ENCODE peak calls at places on chromosomes 13 and 19, in five cellular contexts. One of them, this sample, is unnamed.

GRCh38 chr13:99367663-99368448 is 60.7 kb upstream of the GPR183 start:
- DNase-seq in K562: no peak
- DNase-seq in ovary: no peak
- DNase-seq in stomach: no peak
- DNase-seq in tibial nerve: no peak
- DNase-seq in this sample: no peak

GRCh38 chr19:4007836-4008539 is 452 bp downstream of the PIAS4 start:
- DNase-seq in tibial nerve: peak; percentile 40
- DNase-seq in K562: peak; percentile 75
- DNase-seq in ovary: peak; percentile 48
- DNase-seq in stomach: no peak
- DNase-seq in this sample: peak; percentile 68

GRCh38 chr13:99280166-99280565 is 22.0 kb upstream of the GPR18 start:
- DNase-seq in ovary: no peak
- DNase-seq in stomach: no peak
- DNase-seq in tibial nerve: no peak
- DNase-seq in K562: no peak
- DNase-seq in this sample: no peak

GRCh38 chr19:41998246-41999020 is 4.4 kb upstream of the ATP1A3 start:
- DNase-seq in stomach: peak; percentile 29
- DNase-seq in K562: peak; percentile 77
- DNase-seq in tibial nerve: no peak
- DNase-seq in ovary: no peak
- DNase-seq in this sample: peak; percentile 73

GRCh38 chr13:30486230-30487074 is 20.7 kb upstream of the HMGB1 start:
- DNase-seq in tibial nerve: no peak
- DNase-seq in stomach: peak; percentile 80
- DNase-seq in K562: no peak
- DNase-seq in ovary: no peak
- DNase-seq in this sample: no peak

GRCh38 chr19:4115818-4116385 is 8.0 kb downstream of the MAP2K2 start:
- DNase-seq in ovary: no peak
- DNase-seq in stomach: no peak
- DNase-seq in tibial nerve: no peak
- DNase-seq in K562: no peak
- DNase-seq in this sample: no peak

GRCh38 chr19:54162241-54162805 is 2.8 kb upstream of the LENG1 start:
- DNase-seq in stomach: peak; percentile 95
- DNase-seq in tibial nerve: peak; percentile 79
- DNase-seq in K562: peak; percentile 89
- DNase-seq in ovary: peak; percentile 91
- DNase-seq in this sample: peak; percentile 93

GRCh38 chr19:11091343-11092153 is 2.3 kb downstream of the LDLR start:
- DNase-seq in stomach: peak; percentile 67
- DNase-seq in K562: no peak
- DNase-seq in ovary: peak; percentile 80
- DNase-seq in tibial nerve: no peak
- DNase-seq in this sample: peak; percentile 64

GRCh38 chr13:43009506-43009905 is 13.9 kb upstream of the DNAJC15 start:
- DNase-seq in ovary: no peak
- DNase-seq in tibial nerve: no peak
- DNase-seq in stomach: no peak
- DNase-seq in K562: no peak
- DNase-seq in this sample: no peak

GRCh38 chr13:68927387-68928026 is 1180.1 kb upstream of the ATXN8OS start:
- DNase-seq in K562: no peak
- DNase-seq in tibial nerve: no peak
- DNase-seq in stomach: no peak
- DNase-seq in ovary: no peak
- DNase-seq in this sample: no peak

GRCh38 chr13:23987331-23987730 is 90.0 kb upstream of the C1QTNF9B start:
- DNase-seq in K562: no peak
- DNase-seq in ovary: no peak
- DNase-seq in tibial nerve: no peak
- DNase-seq in stomach: no peak
- DNase-seq in this sample: no peak

GRCh38 chr13:77500094-77500493 is 35.4 kb upstream of the SCEL start:
- DNase-seq in stomach: no peak
- DNase-seq in tibial nerve: no peak
- DNase-seq in ovary: no peak
- DNase-seq in K562: no peak
- DNase-seq in this sample: no peak

GRCh38 chr13:79709526-79709925 is 228.6 kb downstream of the NDFIP2 start:
- DNase-seq in K562: no peak
- DNase-seq in tibial nerve: no peak
- DNase-seq in ovary: no peak
- DNase-seq in stomach: no peak
- DNase-seq in this sample: no peak

GRCh38 chr19:53977991-53978731 is 13.3 kb upstream of the CACNG6 start:
- DNase-seq in tibial nerve: peak; percentile 25
- DNase-seq in ovary: no peak
- DNase-seq in stomach: no peak
- DNase-seq in K562: peak; percentile 44
- DNase-seq in this sample: peak; percentile 40

GRCh38 chr19:46155237-46155636 is 7.2 kb downstream of the IGFL2 start:
- DNase-seq in K562: no peak
- DNase-seq in ovary: no peak
- DNase-seq in tibial nerve: no peak
- DNase-seq in stomach: no peak
- DNase-seq in this sample: no peak

GRCh38 chr13:41746259-41746658 is 214.7 kb downstream of the VWA8 start:
- DNase-seq in tibial nerve: no peak
- DNase-seq in ovary: no peak
- DNase-seq in stomach: no peak
- DNase-seq in K562: no peak
- DNase-seq in this sample: no peak

GRCh38 chr13:98664047-98664446 is 87.1 kb upstream of the STK24 start:
- DNase-seq in ovary: no peak
- DNase-seq in stomach: no peak
- DNase-seq in tibial nerve: no peak
- DNase-seq in K562: no peak
- DNase-seq in this sample: no peak

GRCh38 chr13:105047676-105048295 is 1487.7 kb downstream of the EFNB2 start:
- DNase-seq in tibial nerve: no peak
- DNase-seq in ovary: no peak
- DNase-seq in K562: no peak
- DNase-seq in stomach: no peak
- DNase-seq in this sample: no peak

GRCh38 chr13:30889196-30889690 is 16.8 kb upstream of the MEDAG start:
- DNase-seq in stomach: no peak
- DNase-seq in ovary: no peak
- DNase-seq in tibial nerve: no peak
- DNase-seq in K562: no peak
- DNase-seq in this sample: no peak

GRCh38 chr13:110334841-110335490 is 27.9 kb downstream of the COL4A2 start:
- DNase-seq in stomach: no peak
- DNase-seq in K562: no peak
- DNase-seq in tibial nerve: no peak
- DNase-seq in ovary: no peak
- DNase-seq in this sample: no peak

GRCh38 chr13:34357435-34358232 is 539.7 kb downstream of the RFC3 start:
- DNase-seq in ovary: no peak
- DNase-seq in K562: no peak
- DNase-seq in tibial nerve: no peak
- DNase-seq in stomach: no peak
- DNase-seq in this sample: no peak

GRCh38 chr19:29658221-29658991 is 6.9 kb upstream of the PLEKHF1 start:
- DNase-seq in K562: no peak
- DNase-seq in ovary: no peak
- DNase-seq in tibial nerve: no peak
- DNase-seq in stomach: no peak
- DNase-seq in this sample: no peak

GRCh38 chr19:49488046-49488862 is 846 bp downstream of the RPL13A start:
- DNase-seq in stomach: no peak
- DNase-seq in K562: no peak
- DNase-seq in ovary: no peak
- DNase-seq in tibial nerve: no peak
- DNase-seq in this sample: no peak
- TF ChIP-seq POLR2A in stomach: no peak
- TF ChIP-seq POLR2A in K562: no peak
- TF ChIP-seq POLR2A in ovary: no peak
- TF ChIP-seq POLR2A in tibial nerve: no peak
- TF ChIP-seq POLR2A in this sample: no peak

GRCh38 chr19:57279418-57280164 is 694 bp upstream of the ZNF460 start:
- DNase-seq in stomach: peak; percentile 88
- DNase-seq in ovary: peak; percentile 93
- DNase-seq in K562: peak; percentile 83
- DNase-seq in tibial nerve: peak; percentile 86
- DNase-seq in this sample: peak; percentile 95
- TF ChIP-seq POLR2A in stomach: no peak
- TF ChIP-seq POLR2A in ovary: peak; percentile 76
- TF ChIP-seq POLR2A in K562: peak; percentile 95
- TF ChIP-seq POLR2A in tibial nerve: no peak
- TF ChIP-seq POLR2A in this sample: peak; percentile 97

GRCh38 chr19:39126593-39127187 is 1.1 kb downstream of the PAK4 start:
- DNase-seq in ovary: no peak
- DNase-seq in stomach: peak; percentile 86
- DNase-seq in K562: no peak
- DNase-seq in tibial nerve: no peak
- DNase-seq in this sample: no peak
- TF ChIP-seq POLR2A in ovary: no peak
- TF ChIP-seq POLR2A in stomach: no peak
- TF ChIP-seq POLR2A in K562: no peak
- TF ChIP-seq POLR2A in tibial nerve: no peak
- TF ChIP-seq POLR2A in this sample: no peak

GRCh38 chr19:52498571-52498970 is 28.9 kb upstream of the ZNF808 start:
- DNase-seq in ovary: no peak
- DNase-seq in stomach: no peak
- DNase-seq in K562: no peak
- DNase-seq in tibial nerve: no peak
- DNase-seq in this sample: no peak
- TF ChIP-seq POLR2A in ovary: no peak
- TF ChIP-seq POLR2A in stomach: no peak
- TF ChIP-seq POLR2A in K562: no peak
- TF ChIP-seq POLR2A in tibial nerve: no peak
- TF ChIP-seq POLR2A in this sample: no peak